ENCODE peak calls at places on chromosome 9, in eight cellular contexts. X is A549, F is HCT116, K is adrenal gland, D is IMR-90, C is K562, O is breast epithelium, R is prostate gland. L is an unnamed sample.

GRCh38 chr9:112241491-112241890 is 66.4 kb upstream of the SUSD1 start:
- DNase-seq in X (no peak), F (no peak), K (no peak), D (peak; percentile 61), C (no peak), O (no peak), R (no peak), L (no peak)

GRCh38 chr9:91419222-91420191 is 4.1 kb downstream of the NFIL3 start:
- DNase-seq in X (peak; percentile 62), F (peak; percentile 90), K (peak; percentile 89), D (peak; percentile 97), C (peak; percentile 19), O (no peak), R (peak; percentile 16), L (peak; percentile 82)

GRCh38 chr9:33290994-33291397 is 680 bp downstream of the NFX1 start:
- DNase-seq in X (peak; percentile 89), F (peak; percentile 60), K (no peak), D (peak; percentile 91), C (no peak), O (no peak), R (no peak), L (no peak)

GRCh38 chr9:114771901-114772300 is 33.9 kb downstream of the TNFSF15 start:
- DNase-seq in X (no peak), F (no peak), K (no peak), D (no peak), C (no peak), O (no peak), R (no peak), L (no peak)

GRCh38 chr9:116907989-116908388 is 220.9 kb downstream of the TRIM32 start:
- DNase-seq in X (no peak), F (no peak), K (no peak), D (no peak), C (no peak), O (no peak), R (no peak), L (no peak)

GRCh38 chr9:35859310-35859994 is 10.7 kb downstream of the OR13J1 start:
- DNase-seq in X (peak; percentile 29), F (no peak), K (peak; percentile 56), D (peak; percentile 35), C (peak; percentile 16), O (no peak), R (peak; percentile 4), L (no peak)

GRCh38 chr9:133775951-133776905 is 38.1 kb upstream of the SARDH start:
- DNase-seq in X (no peak), F (no peak), K (no peak), D (no peak), C (no peak), O (no peak), R (no peak), L (no peak)

GRCh38 chr9:113621309-113621791 is 157.8 kb downstream of the RGS3 start:
- DNase-seq in X (no peak), F (no peak), K (peak; percentile 61), D (peak; percentile 93), C (no peak), O (no peak), R (no peak), L (peak; percentile 60)

GRCh38 chr9:18362901-18363685 is 110.9 kb upstream of the ADAMTSL1 start:
- DNase-seq in X (no peak), F (no peak), K (no peak), D (peak; percentile 74), C (no peak), O (no peak), R (no peak), L (no peak)

GRCh38 chr9:96129698-96130097 is 172.3 kb downstream of the HSD17B3 start:
- DNase-seq in X (no peak), F (no peak), K (no peak), D (no peak), C (no peak), O (no peak), R (no peak), L (no peak)

GRCh38 chr9:110291921-110292575 is 35.7 kb upstream of the TXN start:
- DNase-seq in X (no peak), F (no peak), K (no peak), D (no peak), C (no peak), O (no peak), R (no peak), L (no peak)

GRCh38 chr9:137077758-137078693 is 709 bp downstream of the UAP1L1 start:
- DNase-seq in X (no peak), F (no peak), K (no peak), D (no peak), C (no peak), O (no peak), R (no peak), L (no peak)

GRCh38 chr9:10855847-10856246 is 243.0 kb upstream of the PTPRD start:
- DNase-seq in X (no peak), F (no peak), K (no peak), D (no peak), C (no peak), O (no peak), R (no peak), L (no peak)

GRCh38 chr9:6646028-6646636 is 603 bp upstream of the GLDC start:
- DNase-seq in X (no peak), F (no peak), K (no peak), D (no peak), C (no peak), O (no peak), R (no peak), L (no peak)

GRCh38 chr9:105978822-105979221 is 284.5 kb downstream of the TMEM38B start:
- DNase-seq in X (no peak), F (no peak), K (no peak), D (no peak), C (no peak), O (no peak), R (no peak), L (no peak)

GRCh38 chr9:12604154-12604825 is 88.9 kb upstream of the TYRP1 start:
- DNase-seq in X (no peak), F (no peak), K (peak; percentile 17), D (no peak), C (no peak), O (no peak), R (no peak), L (no peak)

GRCh38 chr9:127817881-127818434 is 15.3 kb downstream of the FPGS start:
- DNase-seq in X (no peak), F (no peak), K (peak; percentile 41), D (no peak), C (no peak), O (no peak), R (no peak), L (peak; percentile 27)

GRCh38 chr9:127635198-127635735 is 23.2 kb downstream of the STXBP1 start:
- DNase-seq in X (no peak), F (no peak), K (no peak), D (peak; percentile 17), C (no peak), O (no peak), R (no peak), L (no peak)

GRCh38 chr9:10052181-10052580 is 560.6 kb downstream of the PTPRD start:
- DNase-seq in X (no peak), F (no peak), K (no peak), D (no peak), C (no peak), O (no peak), R (no peak), L (no peak)

GRCh38 chr9:114001794-114002261 is 76.3 kb downstream of the AMBP start:
- DNase-seq in X (no peak), F (no peak), K (no peak), D (no peak), C (no peak), O (peak; percentile 14), R (no peak), L (no peak)

GRCh38 chr9:37033753-37034319 is at the start of gene PAX5:
- DNase-seq in X (no peak), F (no peak), K (no peak), D (no peak), C (no peak), O (no peak), R (no peak), L (no peak)
- H3K4me1 ChIP-seq in X (peaks cover 19% of the 10 kb centered on the region), F (no peaks in the 10 kb centered on the region), K (peaks cover 14% of the 10 kb centered on the region), D (no peaks in the 10 kb centered on the region), C (no peaks in the 10 kb centered on the region), O (peaks cover 19% of the 10 kb centered on the region), R (peaks cover 4% of the 10 kb centered on the region), L (peaks cover 30% of the 10 kb centered on the region)

DNA sequence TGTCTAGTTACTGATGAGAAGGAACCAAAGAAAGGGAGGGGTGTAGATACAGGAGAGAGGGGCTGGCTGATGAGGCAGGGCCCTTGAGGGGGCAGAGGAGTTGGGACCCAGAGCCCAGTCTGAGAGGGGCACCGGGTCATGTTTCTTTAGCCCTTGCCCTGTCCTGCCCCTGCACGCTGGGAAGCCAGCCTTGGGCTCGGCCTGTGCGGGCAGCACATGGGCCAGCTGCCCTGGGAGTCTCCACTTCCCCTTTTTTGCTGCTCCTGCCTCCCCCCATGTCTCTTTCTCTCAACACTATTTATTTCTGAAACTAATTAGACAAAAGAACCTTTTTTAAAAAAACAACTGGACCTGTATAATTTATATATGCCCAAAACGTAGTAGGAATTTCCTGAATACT is 20.5 kb downstream of the MVB12B start:
- DNase-seq in X (no peak), F (no peak), K (no peak), D (no peak), C (no peak), O (no peak), R (no peak), L (no peak)
- TF ChIP-seq POLR2A in X (no peak), F (no peak), K (no peak), D (no peak), C (no peak), O (no peak), R (no peak), L (no peak)

GRCh38 chr9:19381656-19382055 is 1.6 kb upstream of the RPS6 start:
- DNase-seq in X (no peak), F (no peak), K (no peak), D (no peak), C (no peak), O (no peak), R (no peak), L (no peak)

GRCh38 chr9:19387317-19387716 is 7.3 kb upstream of the RPS6 start:
- DNase-seq in X (no peak), F (no peak), K (no peak), D (no peak), C (no peak), O (no peak), R (no peak), L (no peak)

DNA sequence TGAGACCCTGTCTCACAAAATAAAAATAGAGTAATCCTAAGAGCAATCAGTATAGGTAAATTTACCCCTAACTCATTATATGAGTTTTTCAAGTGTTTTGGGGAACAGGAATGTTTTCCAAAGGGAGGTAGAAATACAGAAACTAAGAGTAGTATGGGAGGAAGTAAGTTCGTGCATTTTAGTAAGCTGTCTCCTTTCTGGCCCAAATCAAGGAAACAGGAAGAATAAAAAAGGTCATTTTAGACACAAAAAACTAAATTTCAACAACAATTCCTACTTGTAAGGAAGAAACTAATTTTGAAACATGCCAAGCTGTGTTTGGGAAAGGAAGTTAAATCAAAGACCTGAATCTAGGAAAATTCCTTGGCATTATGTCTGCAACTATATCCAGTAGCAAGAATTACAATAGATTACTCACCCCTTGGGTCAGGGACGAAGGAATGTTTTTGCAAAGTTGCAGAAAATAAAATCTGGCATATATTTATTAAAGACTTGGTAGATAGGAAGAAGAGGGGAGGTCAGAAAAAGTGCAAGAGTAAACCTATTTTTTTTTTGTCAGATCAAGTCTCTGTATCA is 6.5 kb upstream of the RPS6 start:
- DNase-seq in X (no peak), F (no peak), K (no peak), D (no peak), C (no peak), O (no peak), R (no peak), L (no peak)
- H3K4me1 ChIP-seq in X (no peaks in the 10 kb centered on the region), F (no peaks in the 10 kb centered on the region), K (peaks cover 16% of the 10 kb centered on the region), D (peaks cover 2% of the 10 kb centered on the region), C (peaks cover 7% of the 10 kb centered on the region), O (no peaks in the 10 kb centered on the region), R (peaks cover 2% of the 10 kb centered on the region), L (no peaks in the 10 kb centered on the region)

GRCh38 chr9:4852419-4852818 is 59.7 kb downstream of the RCL1 start:
- DNase-seq in X (no peak), F (no peak), K (no peak), D (no peak), C (peak; percentile 61), O (no peak), R (no peak), L (no peak)
- TF ChIP-seq POLR2A in X (no peak), F (no peak), K (no peak), D (no peak), C (no peak), O (no peak), R (no peak), L (no peak)

L was measured in gastrocnemius medialis.